ENCODE peak calls at places on chromosomes 13 and 19, in eight cellular contexts. One of them, this sample, is unnamed. For H3K4me1 and H3K36me3, the result is how much of the 10 kb centered on the place peaks cover.

GRCh38 chr13:27028683-27029480 is 142.7 kb downstream of the USP12 start:
- DNase-seq in Peyer's patch: no peak
- DNase-seq in cardiac muscle cell: no peak
- DNase-seq in transverse colon: no peak
- DNase-seq in tibial artery: no peak
- DNase-seq in PC-9: no peak
- DNase-seq in astrocyte: no peak
- DNase-seq in GM23338: no peak
- DNase-seq in this sample: no peak

GRCh38 chr13:52980695-52981094 is 47.9 kb upstream of the OLFM4 start:
- DNase-seq in Peyer's patch: no peak
- DNase-seq in cardiac muscle cell: no peak
- DNase-seq in transverse colon: no peak
- DNase-seq in tibial artery: no peak
- DNase-seq in PC-9: no peak
- DNase-seq in astrocyte: no peak
- DNase-seq in GM23338: no peak
- DNase-seq in this sample: no peak

GRCh38 chr19:35909684-35910035 is 1.6 kb upstream of the TYROBP start:
- DNase-seq in Peyer's patch: no peak
- DNase-seq in cardiac muscle cell: no peak
- DNase-seq in transverse colon: no peak
- DNase-seq in tibial artery: no peak
- DNase-seq in PC-9: no peak
- DNase-seq in astrocyte: no peak
- DNase-seq in GM23338: no peak
- DNase-seq in this sample: no peak

GRCh38 chr13:39106216-39106995 is 68.2 kb downstream of the NHLRC3 start:
- DNase-seq in Peyer's patch: no peak
- DNase-seq in cardiac muscle cell: no peak
- DNase-seq in transverse colon: peak
- DNase-seq in tibial artery: no peak
- DNase-seq in PC-9: no peak
- DNase-seq in astrocyte: no peak
- DNase-seq in GM23338: no peak
- DNase-seq in this sample: no peak

GRCh38 chr13:31234729-31235128 is 35.0 kb downstream of the B3GLCT start:
- DNase-seq in Peyer's patch: no peak
- DNase-seq in cardiac muscle cell: peak
- DNase-seq in transverse colon: no peak
- DNase-seq in tibial artery: no peak
- DNase-seq in PC-9: no peak
- DNase-seq in astrocyte: no peak
- DNase-seq in GM23338: peak
- DNase-seq in this sample: no peak

GRCh38 chr13:99564389-99564788 is 63.1 kb downstream of the TM9SF2 start:
- DNase-seq in Peyer's patch: no peak
- DNase-seq in cardiac muscle cell: no peak
- DNase-seq in transverse colon: no peak
- DNase-seq in tibial artery: no peak
- DNase-seq in PC-9: no peak
- DNase-seq in astrocyte: no peak
- DNase-seq in GM23338: no peak
- DNase-seq in this sample: no peak

GRCh38 chr19:55305983-55306562 is 19.1 kb downstream of the TMEM150B start:
- DNase-seq in Peyer's patch: no peak
- DNase-seq in cardiac muscle cell: no peak
- DNase-seq in transverse colon: no peak
- DNase-seq in tibial artery: no peak
- DNase-seq in PC-9: no peak
- DNase-seq in astrocyte: no peak
- DNase-seq in GM23338: peak
- DNase-seq in this sample: no peak

GRCh38 chr19:18098891-18099622 is 1.5 kb downstream of the MAST3 start:
- DNase-seq in Peyer's patch: peak
- DNase-seq in cardiac muscle cell: no peak
- DNase-seq in transverse colon: peak
- DNase-seq in tibial artery: no peak
- DNase-seq in PC-9: peak
- DNase-seq in astrocyte: no peak
- DNase-seq in GM23338: peak
- DNase-seq in this sample: peak

GRCh38 chr19:52789440-52789839 is 2.8 kb upstream of the ZNF600 start:
- DNase-seq in Peyer's patch: no peak
- DNase-seq in cardiac muscle cell: no peak
- DNase-seq in transverse colon: no peak
- DNase-seq in tibial artery: no peak
- DNase-seq in PC-9: no peak
- DNase-seq in astrocyte: no peak
- DNase-seq in GM23338: no peak
- DNase-seq in this sample: no peak

GRCh38 chr19:14070268-14071050 is 2.1 kb upstream of the MISP3 start:
- DNase-seq in Peyer's patch: no peak
- DNase-seq in cardiac muscle cell: no peak
- DNase-seq in transverse colon: no peak
- DNase-seq in tibial artery: no peak
- DNase-seq in PC-9: no peak
- DNase-seq in astrocyte: no peak
- DNase-seq in GM23338: no peak
- DNase-seq in this sample: no peak

GRCh38 chr19:14078406-14078805 is 5.8 kb downstream of the MISP3 start:
- DNase-seq in Peyer's patch: no peak
- DNase-seq in cardiac muscle cell: no peak
- DNase-seq in transverse colon: no peak
- DNase-seq in tibial artery: no peak
- DNase-seq in PC-9: no peak
- DNase-seq in astrocyte: no peak
- DNase-seq in GM23338: no peak
- DNase-seq in this sample: no peak

GRCh38 chr19:14073925-14074838 is 1.6 kb downstream of the MISP3 start:
- DNase-seq in Peyer's patch: no peak
- DNase-seq in cardiac muscle cell: no peak
- DNase-seq in transverse colon: peak
- DNase-seq in tibial artery: no peak
- DNase-seq in PC-9: peak
- DNase-seq in astrocyte: no peak
- DNase-seq in GM23338: no peak
- DNase-seq in this sample: no peak

GRCh38 chr19:14072535-14073231 is at the start of gene MISP3:
- DNase-seq in Peyer's patch: no peak
- DNase-seq in cardiac muscle cell: no peak
- DNase-seq in transverse colon: peak
- DNase-seq in tibial artery: no peak
- DNase-seq in PC-9: peak
- DNase-seq in astrocyte: peak
- DNase-seq in GM23338: peak
- DNase-seq in this sample: no peak

DNA sequence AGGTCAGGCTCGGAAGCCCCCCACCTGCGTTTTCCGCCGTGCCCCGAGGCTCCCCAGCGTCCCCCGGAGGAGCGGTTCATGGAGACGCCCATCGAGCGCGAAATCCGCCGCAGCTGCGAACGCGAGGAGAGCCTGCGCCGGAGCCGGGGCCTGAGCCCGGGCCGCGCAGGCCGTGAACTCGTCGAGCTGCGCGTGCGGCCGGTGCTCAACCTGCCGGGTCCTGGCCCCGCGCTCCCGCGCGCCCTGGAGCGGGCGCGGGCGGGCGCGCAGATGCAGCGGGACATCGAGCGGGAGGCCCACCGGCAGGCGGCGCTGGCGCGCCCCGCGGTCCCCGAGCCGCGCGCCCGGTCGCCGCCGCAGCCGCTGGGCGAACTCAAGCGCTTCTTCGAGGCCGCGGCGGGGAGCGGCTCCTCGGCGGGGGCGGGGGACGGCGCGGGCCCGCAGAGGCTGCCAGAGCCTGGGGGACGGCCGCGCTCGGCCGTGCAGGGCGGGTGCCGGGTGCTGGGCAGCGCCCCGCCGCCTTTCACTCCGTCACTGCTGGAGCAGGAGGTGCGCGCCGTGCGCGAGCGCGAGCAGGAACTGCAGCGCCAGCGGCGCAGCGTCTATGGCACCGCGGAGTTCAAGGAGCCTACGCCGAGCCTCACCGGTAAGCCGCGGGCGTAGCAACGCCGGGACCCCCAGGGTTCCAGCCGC is 792 bp downstream of the MISP3 start:
- DNase-seq in Peyer's patch: peak
- DNase-seq in cardiac muscle cell: peak
- DNase-seq in transverse colon: peak
- DNase-seq in tibial artery: peak
- DNase-seq in PC-9: peak
- DNase-seq in astrocyte: peak
- DNase-seq in GM23338: peak
- DNase-seq in this sample: peak
- H3K4me1 ChIP-seq in Peyer's patch: under half
- H3K4me1 ChIP-seq in cardiac muscle cell: under half
- H3K4me1 ChIP-seq in transverse colon: under half
- H3K4me1 ChIP-seq in tibial artery: under half
- H3K4me1 ChIP-seq in PC-9: under half
- H3K4me1 ChIP-seq in astrocyte: under half
- H3K4me1 ChIP-seq in GM23338: under half
- H3K4me1 ChIP-seq in this sample: under half

GRCh38 chr13:29511980-29512379 is 83.5 kb downstream of the SLC7A1 start:
- DNase-seq in Peyer's patch: no peak
- DNase-seq in cardiac muscle cell: peak
- DNase-seq in transverse colon: no peak
- DNase-seq in tibial artery: peak
- DNase-seq in PC-9: no peak
- DNase-seq in astrocyte: peak
- DNase-seq in GM23338: no peak
- DNase-seq in this sample: no peak
- H3K36me3 ChIP-seq in Peyer's patch: under half
- H3K36me3 ChIP-seq in cardiac muscle cell: under half
- H3K36me3 ChIP-seq in transverse colon: under half
- H3K36me3 ChIP-seq in tibial artery: under half
- H3K36me3 ChIP-seq in PC-9: under half
- H3K36me3 ChIP-seq in astrocyte: under half
- H3K36me3 ChIP-seq in GM23338: under half
- H3K36me3 ChIP-seq in this sample: under half

GRCh38 chr19:37955986-37956385 is 49.0 kb downstream of the SIPA1L3 start:
- DNase-seq in Peyer's patch: no peak
- DNase-seq in cardiac muscle cell: no peak
- DNase-seq in transverse colon: no peak
- DNase-seq in tibial artery: no peak
- DNase-seq in PC-9: no peak
- DNase-seq in astrocyte: no peak
- DNase-seq in GM23338: no peak
- DNase-seq in this sample: no peak
- H3K4me1 ChIP-seq in Peyer's patch: under half
- H3K4me1 ChIP-seq in cardiac muscle cell: under half
- H3K4me1 ChIP-seq in transverse colon: under half
- H3K4me1 ChIP-seq in tibial artery: under half
- H3K4me1 ChIP-seq in PC-9: under half
- H3K4me1 ChIP-seq in astrocyte: under half
- H3K4me1 ChIP-seq in GM23338: under half
- H3K4me1 ChIP-seq in this sample: under half

DNA sequence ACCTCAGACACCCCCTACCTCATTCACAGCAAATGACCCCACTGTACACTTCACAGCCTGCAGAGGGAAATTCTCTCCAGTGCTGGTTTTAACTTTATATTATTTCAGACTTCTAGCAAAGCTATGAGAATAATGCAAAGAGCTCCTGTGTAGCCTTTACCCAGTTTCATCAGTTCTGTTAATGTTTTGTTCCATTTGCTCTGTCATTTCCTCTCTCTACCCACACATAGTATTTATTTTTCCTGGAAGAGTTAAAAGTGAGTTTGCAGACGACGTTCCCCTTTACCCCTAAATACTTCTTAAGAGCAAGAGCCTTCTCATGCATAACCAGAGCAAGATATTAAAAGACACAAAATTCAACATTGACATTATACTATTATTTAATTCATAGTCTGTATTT is 49.9 kb upstream of the ADGRE1 start:
- DNase-seq in Peyer's patch: no peak
- DNase-seq in cardiac muscle cell: no peak
- DNase-seq in transverse colon: no peak
- DNase-seq in tibial artery: no peak
- DNase-seq in PC-9: no peak
- DNase-seq in astrocyte: no peak
- DNase-seq in GM23338: no peak
- DNase-seq in this sample: no peak
- H3K36me3 ChIP-seq in Peyer's patch: under half
- H3K36me3 ChIP-seq in cardiac muscle cell: under half
- H3K36me3 ChIP-seq in transverse colon: under half
- H3K36me3 ChIP-seq in tibial artery: under half
- H3K36me3 ChIP-seq in PC-9: under half
- H3K36me3 ChIP-seq in astrocyte: under half
- H3K36me3 ChIP-seq in GM23338: under half
- H3K36me3 ChIP-seq in this sample: under half

GRCh38 chr19:13064092-13064489 is 38.6 kb downstream of the LYL1 start:
- DNase-seq in Peyer's patch: no peak
- DNase-seq in cardiac muscle cell: no peak
- DNase-seq in transverse colon: no peak
- DNase-seq in tibial artery: no peak
- DNase-seq in PC-9: no peak
- DNase-seq in astrocyte: no peak
- DNase-seq in GM23338: no peak
- DNase-seq in this sample: no peak
- H3K4me1 ChIP-seq in Peyer's patch: half or more
- H3K4me1 ChIP-seq in cardiac muscle cell: under half
- H3K4me1 ChIP-seq in transverse colon: half or more
- H3K4me1 ChIP-seq in tibial artery: under half
- H3K4me1 ChIP-seq in PC-9: under half
- H3K4me1 ChIP-seq in astrocyte: under half
- H3K4me1 ChIP-seq in GM23338: under half
- H3K4me1 ChIP-seq in this sample: under half